ENCODE peak calls at places on chromosomes 3 and 15, in four cellular contexts. Q, S, L and F are unnamed samples.

GRCh38 chr3:73480187-73480672 is 144.5 kb downstream of the PDZRN3 start:
- DNase-seq in L (no peak), S (no peak), Q (no peak), F (no peak)

GRCh38 chr3:122947621-122948202 is 79.9 kb downstream of the SEMA5B start:
- DNase-seq in L (no peak), S (no peak), Q (peak), F (no peak)

GRCh38 chr3:129409541-129409940 is 18.9 kb downstream of the EFCAB12 start:
- DNase-seq in Q (peak), L (no peak), S (no peak), F (no peak)

GRCh38 chr3:175073209-175073905 is 214.2 kb downstream of the NAALADL2 start:
- DNase-seq in L (no peak), Q (no peak), S (no peak), F (no peak)

GRCh38 chr3:57110797-57111196 is 50.3 kb downstream of the SPATA12 start:
- DNase-seq in S (no peak), L (no peak), Q (no peak), F (no peak)

GRCh38 chr15:51038258-51039042 is 56.3 kb downstream of the TNFAIP8L3 start:
- DNase-seq in S (no peak), Q (no peak), L (no peak), F (no peak)

GRCh38 chr15:72782993-72783562 is 480 bp downstream of the ADPGK start:
- DNase-seq in L (peak), Q (no peak), S (no peak), F (no peak)

GRCh38 chr3:126103121-126104027 is 19.4 kb upstream of the SLC41A3 start:
- DNase-seq in S (no peak), L (no peak), Q (no peak), F (peak)

GRCh38 chr3:61985020-61985419 is 388.3 kb downstream of the FEZF2 start:
- DNase-seq in S (no peak), Q (peak), L (no peak), F (no peak)

GRCh38 chr3:14214764-14215163 is 36.1 kb downstream of the LSM3 start:
- DNase-seq in Q (no peak), S (no peak), L (no peak), F (no peak)

GRCh38 chr3:2686816-2687502 is 423.2 kb downstream of the IL5RA start:
- DNase-seq in S (no peak), L (no peak), Q (no peak), F (no peak)

GRCh38 chr15:70318996-70319465 is 221.3 kb upstream of the TLE3 start:
- DNase-seq in S (no peak), Q (peak), L (no peak), F (no peak)

GRCh38 chr3:187888658-187889057 is 143.4 kb upstream of the BCL6 start:
- DNase-seq in L (no peak), S (no peak), Q (no peak), F (no peak)

GRCh38 chr15:82950746-82951370 is 1.7 kb downstream of the HOMER2 start:
- DNase-seq in L (no peak), S (no peak), Q (no peak), F (no peak)

GRCh38 chr15:43977072-43977884 is 150.5 kb downstream of the WDR76 start:
- DNase-seq in L (no peak), S (no peak), Q (no peak), F (no peak)

GRCh38 chr3:17850448-17850847 is 108.0 kb upstream of the TBC1D5 start:
- DNase-seq in L (no peak), Q (peak), S (no peak), F (no peak)

GRCh38 chr3:20935791-20936190 is 749.8 kb upstream of the SGO1 start:
- DNase-seq in Q (peak), S (no peak), L (no peak), F (no peak)

GRCh38 chr3:143952569-143953069 is 19.0 kb upstream of the DIPK2A start:
- DNase-seq in Q (no peak), L (no peak), S (no peak), F (no peak)

GRCh38 chr3:104281713-104282112 is 1085.0 kb upstream of the ALCAM start:
- DNase-seq in S (no peak), Q (no peak), L (no peak), F (no peak)

GRCh38 chr3:44712455-44713075 is at the start of gene ZNF502:
- DNase-seq in S (no peak), Q (peak), L (peak), F (peak)

GRCh38 chr15:64144565-64145281 is 6.8 kb upstream of the SNX22 start:
- DNase-seq in S (no peak), L (no peak), Q (no peak), F (no peak)

GRCh38 chr3:25783661-25784512 is 644 bp upstream of the NGLY1 start:
- DNase-seq in S (peak), Q (peak), L (no peak), F (peak)

GRCh38 chr3:52176951-52177700 is 20.8 kb upstream of the ALAS1 start:
- DNase-seq in L (peak), Q (no peak), S (no peak), F (peak)
- TF ChIP-seq CTCF in L (no peak), Q (no peak), S (no peak), F (no peak)

GRCh38 chr3:29668728-29669127 is 387.9 kb downstream of the RBMS3 start:
- DNase-seq in L (no peak), Q (no peak), S (no peak), F (no peak)
- TF ChIP-seq CTCF in L (no peak), Q (no peak), S (no peak), F (no peak)

DNA sequence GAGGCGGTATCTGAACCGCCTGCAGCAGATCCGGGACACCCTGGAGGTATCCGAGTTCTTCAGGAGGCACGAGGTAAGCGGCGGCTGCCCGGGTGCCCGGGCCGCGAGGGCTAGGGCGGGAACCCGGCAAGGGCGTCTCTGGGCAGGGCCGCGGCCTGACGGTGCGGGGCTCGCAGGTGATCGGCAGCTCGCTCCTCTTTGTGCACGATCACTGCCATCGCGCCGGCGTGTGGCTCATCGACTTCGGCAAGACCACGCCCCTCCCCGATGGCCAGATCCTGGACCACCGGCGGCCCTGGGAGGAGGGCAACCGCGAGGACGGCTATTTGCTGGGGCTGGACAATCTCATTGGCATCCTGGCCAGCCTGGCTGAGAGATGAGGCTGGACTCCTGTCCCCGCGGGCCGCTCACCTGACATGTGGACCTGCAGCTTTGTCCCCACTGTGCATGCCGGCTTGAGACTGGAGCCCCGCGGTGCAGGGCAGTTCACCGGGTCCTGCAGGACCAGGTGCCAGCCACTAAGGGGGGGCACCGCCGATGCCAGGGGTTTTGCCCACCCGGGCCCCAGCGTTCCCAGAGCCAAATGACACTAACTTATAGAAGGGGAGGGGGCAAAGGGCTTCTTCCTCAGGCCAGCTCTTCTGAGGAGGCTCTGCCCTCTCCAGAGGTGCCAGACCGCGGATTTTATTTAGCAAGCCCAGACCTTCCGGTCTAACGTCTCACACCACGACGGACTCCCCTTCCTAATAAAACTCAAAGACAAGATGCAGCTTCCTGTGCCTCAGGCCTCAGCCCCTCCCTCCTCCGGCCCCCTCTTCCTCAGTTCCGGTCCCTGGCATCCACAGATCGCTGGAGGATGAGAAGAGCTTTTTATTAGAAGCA is 9.4 kb downstream of the ITPKA start:
- DNase-seq in S (no peak), L (no peak), Q (no peak), F (no peak)
- TF ChIP-seq CTCF in S (no peak), L (no peak), Q (no peak), F (no peak)

DNA sequence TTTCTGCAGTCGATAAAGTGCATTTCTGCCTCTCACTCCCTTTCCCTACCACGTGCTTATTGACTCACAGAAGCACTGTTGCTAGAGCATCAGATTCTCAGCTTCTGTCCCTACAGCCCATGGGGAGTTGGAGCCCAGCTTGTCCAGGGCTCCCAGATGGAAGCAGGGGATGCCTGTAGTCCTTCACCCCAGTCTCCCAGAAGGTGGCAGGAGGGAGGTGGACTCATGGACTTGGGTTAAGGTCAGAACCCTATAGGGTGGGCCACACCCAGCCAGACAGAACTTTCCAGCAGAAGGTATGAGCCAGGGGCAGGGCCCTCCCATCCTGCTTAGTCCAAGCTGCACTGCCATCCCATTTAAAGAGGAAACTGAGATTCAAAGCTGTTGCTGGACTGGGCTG is 33.1 kb upstream of the SEMA3F start:
- DNase-seq in S (no peak), Q (no peak), L (no peak), F (peak)
- TF ChIP-seq CTCF in S (no peak), Q (no peak), L (no peak), F (no peak)

GRCh38 chr15:81942655-81943054 is 103.2 kb downstream of the MEX3B start:
- DNase-seq in S (no peak), L (no peak), Q (no peak), F (no peak)

GRCh38 chr15:81945014-81945615 is 100.7 kb downstream of the MEX3B start:
- DNase-seq in S (no peak), L (no peak), Q (no peak), F (no peak)

GRCh38 chr15:81950841-81951414 is 94.9 kb downstream of the MEX3B start:
- DNase-seq in L (no peak), Q (peak), S (no peak), F (no peak)

GRCh38 chr15:81948751-81949150 is 97.1 kb downstream of the MEX3B start:
- DNase-seq in L (no peak), S (no peak), Q (no peak), F (no peak)

DNA sequence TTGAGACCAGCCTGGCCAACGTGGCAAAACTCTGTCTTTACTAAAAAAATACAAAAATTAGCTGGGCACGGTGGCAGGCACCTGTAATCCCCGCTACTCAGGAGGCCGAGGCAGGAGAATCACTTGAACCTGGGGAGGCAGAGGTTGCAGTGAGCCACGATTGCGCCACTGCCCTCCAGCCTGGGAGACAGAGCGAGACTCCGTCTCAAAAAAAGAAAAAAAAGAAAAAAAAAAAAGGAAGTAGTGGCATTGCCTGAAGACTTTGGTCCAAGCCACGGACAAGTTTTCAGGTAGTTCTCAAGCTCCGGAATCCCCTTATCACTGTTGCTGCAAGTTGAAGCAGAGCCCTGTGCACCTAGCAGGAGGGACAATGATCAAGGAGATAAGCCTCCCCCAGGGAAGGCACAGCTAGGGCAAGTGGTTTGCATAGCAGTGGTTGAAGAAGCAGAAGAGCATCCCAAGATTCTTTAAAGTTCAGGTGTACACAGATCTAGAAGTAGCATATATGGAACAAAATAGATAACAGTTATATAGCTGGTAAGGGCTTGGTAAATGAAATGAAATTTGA is 97.6 kb downstream of the MEX3B start:
- DNase-seq in S (no peak), Q (no peak), L (no peak), F (no peak)
- TF ChIP-seq CTCF in S (no peak), Q (no peak), L (no peak), F (no peak)